ENCODE peak calls at places on chromosomes 5 and 9, in five cellular contexts. One of them, this sample, is unnamed.

GRCh38 chr9:2781336-2781735 is 62.6 kb downstream of the PUM3 start:
- DNase-seq in suprapubic skin: no peak
- DNase-seq in transverse colon: no peak
- DNase-seq in GM12878: no peak
- DNase-seq in upper lobe of left lung: no peak
- DNase-seq in this sample: no peak

GRCh38 chr5:80559244-80559643 is 10.8 kb downstream of the ANKRD34B start:
- DNase-seq in suprapubic skin: no peak
- DNase-seq in upper lobe of left lung: no peak
- DNase-seq in transverse colon: no peak
- DNase-seq in GM12878: no peak
- DNase-seq in this sample: no peak

GRCh38 chr5:36741138-36741537 is 134.7 kb downstream of the SLC1A3 start:
- DNase-seq in GM12878: no peak
- DNase-seq in transverse colon: no peak
- DNase-seq in upper lobe of left lung: no peak
- DNase-seq in suprapubic skin: no peak
- DNase-seq in this sample: no peak

GRCh38 chr9:69122391-69123141 is 51.5 kb upstream of the TJP2 start:
- DNase-seq in transverse colon: peak
- DNase-seq in GM12878: no peak
- DNase-seq in upper lobe of left lung: no peak
- DNase-seq in suprapubic skin: no peak
- DNase-seq in this sample: no peak

GRCh38 chr5:174837919-174838902 is 113.8 kb downstream of the MSX2 start:
- DNase-seq in GM12878: no peak
- DNase-seq in upper lobe of left lung: no peak
- DNase-seq in transverse colon: peak
- DNase-seq in suprapubic skin: peak
- DNase-seq in this sample: peak

GRCh38 chr9:81513049-81513448 is 176.3 kb downstream of the TLE1 start:
- DNase-seq in suprapubic skin: no peak
- DNase-seq in transverse colon: no peak
- DNase-seq in GM12878: no peak
- DNase-seq in upper lobe of left lung: no peak
- DNase-seq in this sample: no peak

GRCh38 chr9:617441-618085 is 223.9 kb upstream of the DMRT1 start:
- DNase-seq in transverse colon: no peak
- DNase-seq in suprapubic skin: no peak
- DNase-seq in GM12878: no peak
- DNase-seq in upper lobe of left lung: no peak
- DNase-seq in this sample: no peak

GRCh38 chr5:145872914-145873313 is at the start of gene GRXCR2:
- DNase-seq in upper lobe of left lung: no peak
- DNase-seq in suprapubic skin: no peak
- DNase-seq in GM12878: no peak
- DNase-seq in transverse colon: no peak
- DNase-seq in this sample: no peak

GRCh38 chr5:175444060-175444904 is at the start of gene DRD1:
- DNase-seq in GM12878: no peak
- DNase-seq in upper lobe of left lung: peak
- DNase-seq in suprapubic skin: no peak
- DNase-seq in transverse colon: peak
- DNase-seq in this sample: no peak

GRCh38 chr5:175092691-175093090 is 351.3 kb downstream of the DRD1 start:
- DNase-seq in transverse colon: no peak
- DNase-seq in GM12878: no peak
- DNase-seq in upper lobe of left lung: no peak
- DNase-seq in suprapubic skin: no peak
- DNase-seq in this sample: no peak

GRCh38 chr5:69136296-69136695 is 30.7 kb upstream of the CCNB1 start:
- DNase-seq in transverse colon: no peak
- DNase-seq in suprapubic skin: no peak
- DNase-seq in upper lobe of left lung: no peak
- DNase-seq in GM12878: peak
- DNase-seq in this sample: no peak

GRCh38 chr9:438066-438465 is 223.4 kb downstream of the DOCK8 start:
- DNase-seq in upper lobe of left lung: no peak
- DNase-seq in GM12878: no peak
- DNase-seq in suprapubic skin: no peak
- DNase-seq in transverse colon: no peak
- DNase-seq in this sample: no peak

GRCh38 chr5:88786789-88787188 is 96.2 kb downstream of the MEF2C start:
- DNase-seq in transverse colon: no peak
- DNase-seq in upper lobe of left lung: no peak
- DNase-seq in suprapubic skin: no peak
- DNase-seq in GM12878: no peak
- DNase-seq in this sample: no peak

GRCh38 chr5:159712672-159713071 is 203.6 kb upstream of the ADRA1B start:
- DNase-seq in suprapubic skin: no peak
- DNase-seq in upper lobe of left lung: no peak
- DNase-seq in GM12878: no peak
- DNase-seq in transverse colon: no peak
- DNase-seq in this sample: no peak

GRCh38 chr5:68376931-68377330 is 161.4 kb downstream of the PIK3R1 start:
- DNase-seq in GM12878: no peak
- DNase-seq in upper lobe of left lung: no peak
- DNase-seq in suprapubic skin: no peak
- DNase-seq in transverse colon: no peak
- DNase-seq in this sample: no peak

GRCh38 chr5:6700074-6700685 is 13.1 kb upstream of the TENT4A start:
- DNase-seq in suprapubic skin: no peak
- DNase-seq in transverse colon: no peak
- DNase-seq in upper lobe of left lung: no peak
- DNase-seq in GM12878: no peak
- DNase-seq in this sample: no peak

GRCh38 chr9:3477236-3477834 is 48.5 kb downstream of the RFX3 start:
- DNase-seq in GM12878: peak
- DNase-seq in suprapubic skin: no peak
- DNase-seq in upper lobe of left lung: no peak
- DNase-seq in transverse colon: no peak
- DNase-seq in this sample: no peak

GRCh38 chr9:131308906-131309305 is 19.4 kb downstream of the PLPP7 start:
- DNase-seq in GM12878: no peak
- DNase-seq in upper lobe of left lung: no peak
- DNase-seq in transverse colon: no peak
- DNase-seq in suprapubic skin: no peak
- DNase-seq in this sample: no peak

GRCh38 chr9:2634158-2634557 is 12.6 kb downstream of the VLDLR start:
- DNase-seq in transverse colon: no peak
- DNase-seq in GM12878: no peak
- DNase-seq in suprapubic skin: no peak
- DNase-seq in upper lobe of left lung: no peak
- DNase-seq in this sample: no peak

GRCh38 chr9:136855461-136856077 is 3.4 kb downstream of the MAMDC4 start:
- DNase-seq in upper lobe of left lung: peak
- DNase-seq in GM12878: no peak
- DNase-seq in suprapubic skin: peak
- DNase-seq in transverse colon: no peak
- DNase-seq in this sample: no peak

GRCh38 chr9:132008871-132009812 is 70.5 kb downstream of the MED27 start:
- DNase-seq in upper lobe of left lung: no peak
- DNase-seq in transverse colon: no peak
- DNase-seq in suprapubic skin: no peak
- DNase-seq in GM12878: no peak
- DNase-seq in this sample: no peak

DNA sequence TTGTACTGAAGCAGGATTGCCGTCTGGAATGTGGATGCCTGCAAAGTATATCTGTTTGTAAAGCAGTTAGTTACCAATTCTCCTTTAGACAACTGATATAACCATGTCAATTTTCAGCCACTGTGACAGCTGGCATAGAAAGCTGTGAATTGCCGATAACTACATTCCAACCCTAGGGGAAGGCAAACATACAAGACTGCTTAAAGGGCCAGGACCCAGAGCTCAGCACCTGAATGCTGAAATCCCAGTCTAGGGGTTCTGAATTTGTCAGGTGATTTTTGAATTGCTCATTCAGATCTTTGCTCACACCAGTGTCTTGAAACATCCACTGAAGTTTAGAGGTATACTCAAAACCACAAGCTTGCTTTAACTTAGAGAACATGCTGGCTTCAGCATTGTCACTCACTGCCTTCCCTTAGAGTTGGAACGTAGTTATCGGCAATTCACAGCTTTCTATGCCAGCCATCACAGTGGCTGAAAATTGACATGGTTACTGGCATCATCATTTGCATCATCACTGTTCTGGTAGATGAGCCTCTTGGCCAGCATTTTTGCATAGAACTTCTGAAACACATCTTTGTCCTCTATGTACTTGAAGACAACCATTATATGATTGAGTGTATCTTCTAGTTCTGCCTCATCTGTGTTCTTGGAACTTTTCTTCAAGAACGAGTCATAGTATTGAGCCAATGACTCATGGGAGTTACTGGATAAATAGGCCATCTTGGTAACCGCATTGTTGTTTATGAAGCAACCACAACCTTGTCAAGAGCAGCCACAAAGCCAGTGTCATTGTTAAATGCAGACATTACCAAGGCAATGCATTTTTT is 82.1 kb downstream of the CCDC192 start:
- DNase-seq in suprapubic skin: no peak
- DNase-seq in upper lobe of left lung: no peak
- DNase-seq in transverse colon: no peak
- DNase-seq in GM12878: peak
- DNase-seq in this sample: no peak
- TF ChIP-seq POLR2A in suprapubic skin: no peak
- TF ChIP-seq POLR2A in upper lobe of left lung: no peak
- TF ChIP-seq POLR2A in transverse colon: no peak
- TF ChIP-seq POLR2A in GM12878: no peak
- TF ChIP-seq POLR2A in this sample: no peak

GRCh38 chr9:90860826-90861225 is 59.2 kb downstream of the SYK start:
- DNase-seq in upper lobe of left lung: no peak
- DNase-seq in transverse colon: no peak
- DNase-seq in suprapubic skin: no peak
- DNase-seq in GM12878: no peak
- DNase-seq in this sample: peak
- TF ChIP-seq POLR2A in upper lobe of left lung: no peak
- TF ChIP-seq POLR2A in transverse colon: no peak
- TF ChIP-seq POLR2A in suprapubic skin: no peak
- TF ChIP-seq POLR2A in GM12878: no peak
- TF ChIP-seq POLR2A in this sample: no peak

DNA sequence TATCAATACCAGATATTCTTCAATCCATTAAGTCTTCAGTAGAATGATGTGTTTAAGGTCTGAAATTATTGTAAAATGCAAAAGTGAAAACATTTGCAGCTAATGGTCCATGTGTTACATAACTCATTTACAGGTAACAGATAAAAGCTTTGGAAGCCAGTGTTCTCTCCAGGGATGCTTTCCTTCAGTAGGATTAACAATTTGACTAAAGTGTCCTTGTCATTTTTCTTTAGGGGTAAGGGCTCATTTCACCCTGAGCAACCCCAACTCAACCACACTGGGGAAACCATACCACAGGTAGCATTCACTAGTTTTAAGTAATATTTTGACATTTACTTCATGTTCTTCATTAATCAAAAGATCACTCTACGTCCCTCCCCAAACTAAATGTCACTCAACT is 12.9 kb downstream of the HNRNPK start:
- DNase-seq in transverse colon: no peak
- DNase-seq in upper lobe of left lung: no peak
- DNase-seq in GM12878: no peak
- DNase-seq in suprapubic skin: no peak
- DNase-seq in this sample: no peak
- TF ChIP-seq POLR2A in transverse colon: no peak
- TF ChIP-seq POLR2A in upper lobe of left lung: no peak
- TF ChIP-seq POLR2A in GM12878: no peak
- TF ChIP-seq POLR2A in suprapubic skin: no peak
- TF ChIP-seq POLR2A in this sample: no peak

GRCh38 chr5:179730852-179731251 is 1.8 kb upstream of the MAML1 start:
- DNase-seq in GM12878: no peak
- DNase-seq in upper lobe of left lung: no peak
- DNase-seq in transverse colon: no peak
- DNase-seq in suprapubic skin: no peak
- DNase-seq in this sample: no peak

GRCh38 chr5:179731791-179732411 is 721 bp upstream of the MAML1 start:
- DNase-seq in transverse colon: peak
- DNase-seq in upper lobe of left lung: peak
- DNase-seq in suprapubic skin: peak
- DNase-seq in GM12878: peak
- DNase-seq in this sample: no peak

GRCh38 chr5:179732918-179733763 is 519 bp downstream of the MAML1 start:
- DNase-seq in upper lobe of left lung: no peak
- DNase-seq in GM12878: no peak
- DNase-seq in suprapubic skin: no peak
- DNase-seq in transverse colon: peak
- DNase-seq in this sample: no peak

GRCh38 chr5:179733764-179734126 is 1.1 kb downstream of the MAML1 start:
- DNase-seq in upper lobe of left lung: no peak
- DNase-seq in transverse colon: no peak
- DNase-seq in suprapubic skin: no peak
- DNase-seq in GM12878: no peak
- DNase-seq in this sample: no peak

GRCh38 chr5:179732412-179732917 is at the start of gene MAML1:
- DNase-seq in GM12878: peak
- DNase-seq in transverse colon: peak
- DNase-seq in upper lobe of left lung: peak
- DNase-seq in suprapubic skin: peak
- DNase-seq in this sample: peak
- TF ChIP-seq POLR2A in GM12878: peak
- TF ChIP-seq POLR2A in transverse colon: peak
- TF ChIP-seq POLR2A in upper lobe of left lung: peak
- TF ChIP-seq POLR2A in suprapubic skin: no peak
- TF ChIP-seq POLR2A in this sample: peak